ENCODE peak calls at places on chromosomes 11 and 22, in ten cellular contexts. B is heart left ventricle; K is cardiac muscle cell; A is Peyer's patch; H is effector memory CD4-positive, alpha-beta T cell; M is colonic mucosa; R is kidney; F is lower lobe of right lung; D is suprapubic skin; W is breast epithelium. S is an unnamed sample.

GRCh38 chr22:33578752-33579151 is 341.5 kb downstream of the LARGE1 start:
- DNase-seq in B (no peak), K (no peak), A (no peak), H (no peak), M (no peak), R (no peak), F (no peak), D (no peak), W (no peak), S (no peak)

GRCh38 chr11:12386745-12387144 is 9.4 kb downstream of the PARVA start:
- DNase-seq in B (no peak), K (no peak), A (no peak), H (no peak), M (no peak), R (no peak), F (no peak), D (no peak), W (no peak), S (no peak)

GRCh38 chr11:115207166-115207591 is 297.0 kb downstream of the CADM1 start:
- DNase-seq in B (no peak), K (peak; percentile 49), A (no peak), H (no peak), M (no peak), R (no peak), F (no peak), D (no peak), W (no peak), S (no peak)

GRCh38 chr11:115168229-115168671 is 336.0 kb downstream of the CADM1 start:
- DNase-seq in B (peak; percentile 40), K (no peak), A (no peak), H (no peak), M (no peak), R (no peak), F (no peak), D (no peak), W (no peak), S (no peak)

GRCh38 chr11:125404811-125405481 is 91.1 kb downstream of the FEZ1 start:
- DNase-seq in B (peak; percentile 71), K (peak; percentile 77), A (peak; percentile 42), H (peak; percentile 34), M (peak; percentile 61), R (peak; percentile 83), F (peak; percentile 74), D (peak; percentile 85), W (peak; percentile 39), S (peak; percentile 53)

GRCh38 chr11:95715777-95716241 is 73.8 kb downstream of the FAM76B start:
- DNase-seq in B (no peak), K (no peak), A (peak; percentile 75), H (no peak), M (no peak), R (no peak), F (no peak), D (no peak), W (peak; percentile 63), S (no peak)

GRCh38 chr11:119421351-119421750 is 1.6 kb downstream of the THY1 start:
- DNase-seq in B (no peak), K (no peak), A (no peak), H (no peak), M (no peak), R (no peak), F (no peak), D (no peak), W (no peak), S (no peak)

GRCh38 chr22:27314276-27314807 is 487.2 kb downstream of the MN1 start:
- DNase-seq in B (no peak), K (no peak), A (no peak), H (no peak), M (peak; percentile 63), R (no peak), F (no peak), D (no peak), W (no peak), S (no peak)

GRCh38 chr11:120564573-120565301 is 53.2 kb downstream of the GRIK4 start:
- DNase-seq in B (peak; percentile 51), K (peak; percentile 57), A (peak; percentile 16), H (no peak), M (no peak), R (peak; percentile 84), F (peak; percentile 52), D (no peak), W (peak; percentile 33), S (no peak)

GRCh38 chr11:40291304-40292100 is 1168.0 kb downstream of the LRRC4C start:
- DNase-seq in B (no peak), K (no peak), A (no peak), H (no peak), M (no peak), R (no peak), F (no peak), D (no peak), W (no peak), S (no peak)

GRCh38 chr11:36500315-36500721 is 9.8 kb downstream of the TRAF6 start:
- DNase-seq in B (peak; percentile 56), K (peak; percentile 32), A (no peak), H (no peak), M (peak; percentile 43), R (no peak), F (no peak), D (no peak), W (no peak), S (no peak)

GRCh38 chr11:40387240-40387980 is 1072.0 kb downstream of the LRRC4C start:
- DNase-seq in B (no peak), K (no peak), A (no peak), H (no peak), M (no peak), R (no peak), F (no peak), D (no peak), W (no peak), S (no peak)

GRCh38 chr22:49583341-49583740 is 244.3 kb downstream of the BRD1 start:
- DNase-seq in B (no peak), K (no peak), A (no peak), H (no peak), M (no peak), R (peak; percentile 49), F (no peak), D (no peak), W (no peak), S (no peak)
- H3K9me3 ChIP-seq in B (peaks cover 9% of the 10 kb centered on the region), K (no peaks in the 10 kb centered on the region), A (no peaks in the 10 kb centered on the region), H (no peaks in the 10 kb centered on the region), M (no peaks in the 10 kb centered on the region), R (peaks cover 7% of the 10 kb centered on the region), F (peaks cover 5% of the 10 kb centered on the region), D (peaks cover 8% of the 10 kb centered on the region), W (peaks cover 13% of the 10 kb centered on the region), S (peaks cover 9% of the 10 kb centered on the region)

GRCh38 chr11:101445761-101446160 is 138.0 kb downstream of the TRPC6 start:
- DNase-seq in B (no peak), K (no peak), A (no peak), H (no peak), M (no peak), R (no peak), F (no peak), D (no peak), W (no peak), S (no peak)
- H3K4me3 ChIP-seq in B (no peak overlapping the region), K (no peak overlapping the region), A (no peak overlapping the region), H (no peak overlapping the region), M (no peak overlapping the region), R (no peak overlapping the region), F (no peak overlapping the region), D (no peak overlapping the region), W (no peak overlapping the region), S (no peak overlapping the region)

GRCh38 chr22:30979932-30980331 is 10.9 kb downstream of the TUG1 start:
- DNase-seq in B (no peak), K (no peak), A (no peak), H (no peak), M (no peak), R (no peak), F (no peak), D (no peak), W (no peak), S (no peak)
- H3K9me3 ChIP-seq in B (peaks cover 97% of the 10 kb centered on the region), K (no peaks in the 10 kb centered on the region), A (no peaks in the 10 kb centered on the region), H (peaks cover 66% of the 10 kb centered on the region), M (no peaks in the 10 kb centered on the region), R (peaks cover 42% of the 10 kb centered on the region), F (peaks cover 52% of the 10 kb centered on the region), D (peaks cover 70% of the 10 kb centered on the region), W (peaks cover 72% of the 10 kb centered on the region), S (peaks cover 56% of the 10 kb centered on the region)

GRCh38 chr11:24900524-24900923 is 403.7 kb downstream of the LUZP2 start:
- DNase-seq in B (no peak), K (no peak), A (no peak), H (no peak), M (no peak), R (no peak), F (no peak), D (no peak), W (no peak), S (no peak)
- H3K4me3 ChIP-seq in B (no peak overlapping the region), K (no peak overlapping the region), A (no peak overlapping the region), H (no peak overlapping the region), M (no peak overlapping the region), R (no peak overlapping the region), F (no peak overlapping the region), D (no peak overlapping the region), W (no peak overlapping the region), S (no peak overlapping the region)

GRCh38 chr22:47236718-47237117 is 474.3 kb downstream of the TBC1D22A start:
- DNase-seq in B (no peak), K (no peak), A (no peak), H (no peak), M (no peak), R (no peak), F (no peak), D (no peak), W (no peak), S (no peak)
- H3K9me3 ChIP-seq in B (peaks cover 17% of the 10 kb centered on the region), K (peaks cover 6% of the 10 kb centered on the region), A (no peaks in the 10 kb centered on the region), H (no peaks in the 10 kb centered on the region), M (no peaks in the 10 kb centered on the region), R (peaks cover 6% of the 10 kb centered on the region), F (peaks cover 5% of the 10 kb centered on the region), D (no peaks in the 10 kb centered on the region), W (peaks cover 14% of the 10 kb centered on the region), S (no peaks in the 10 kb centered on the region)

DNA sequence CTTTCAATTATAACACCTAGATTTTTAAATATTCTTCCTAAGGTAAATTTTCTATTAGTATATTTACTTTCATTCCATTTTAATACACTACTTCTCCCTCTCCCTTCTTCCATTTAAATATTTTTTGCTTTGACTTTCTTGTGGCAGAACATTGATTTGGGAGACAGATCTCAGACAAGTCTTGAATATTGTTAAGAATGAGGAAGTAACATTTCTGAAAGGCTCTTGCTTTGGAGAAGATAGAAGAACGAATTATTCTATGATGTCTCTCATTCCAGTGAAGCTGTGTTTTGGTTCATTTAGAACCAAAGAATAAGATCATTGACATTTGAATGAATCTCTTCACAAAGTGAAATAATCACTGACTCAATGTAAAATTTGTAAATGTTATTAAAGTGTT is 2.4 kb downstream of the IPO7 start:
- DNase-seq in B (no peak), K (no peak), A (no peak), H (no peak), M (no peak), R (no peak), F (no peak), D (no peak), W (no peak), S (no peak)
- H3K4me3 ChIP-seq in B (no peak overlapping the region), K (no peak overlapping the region), A (no peak overlapping the region), H (no peak overlapping the region), M (no peak overlapping the region), R (no peak overlapping the region), F (no peak overlapping the region), D (no peak overlapping the region), W (no peak overlapping the region), S (no peak overlapping the region)

DNA sequence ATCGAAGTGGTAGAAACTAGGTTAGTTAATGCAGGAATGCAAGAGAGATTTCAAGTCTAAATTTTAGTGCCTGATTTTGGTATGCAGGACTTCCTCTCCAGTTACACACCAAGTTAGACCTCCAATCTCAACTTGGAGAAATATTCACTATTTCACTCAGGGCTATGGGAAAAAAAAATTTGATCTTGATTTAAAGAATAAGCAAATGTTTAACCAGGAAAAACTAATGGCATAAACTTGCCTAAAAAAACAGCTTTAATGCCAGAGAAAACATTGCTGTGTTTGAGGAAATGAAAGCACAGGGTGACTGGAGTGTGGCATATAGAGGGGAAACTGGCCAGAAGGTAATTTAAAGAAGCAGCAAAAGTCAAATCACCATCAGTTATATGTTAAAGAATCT is 575.4 kb upstream of the LRRC4C start:
- DNase-seq in B (no peak), K (no peak), A (no peak), H (no peak), M (no peak), R (no peak), F (no peak), D (no peak), W (no peak), S (no peak)
- H3K9me3 ChIP-seq in B (peaks cover 6% of the 10 kb centered on the region), K (no peaks in the 10 kb centered on the region), A (no peaks in the 10 kb centered on the region), H (no peaks in the 10 kb centered on the region), M (no peaks in the 10 kb centered on the region), R (no peaks in the 10 kb centered on the region), F (no peaks in the 10 kb centered on the region), D (no peaks in the 10 kb centered on the region), W (no peaks in the 10 kb centered on the region), S (no peaks in the 10 kb centered on the region)

S was measured in CD8-positive, alpha-beta memory T cell.